ENCODE peak calls at places on chromosomes 13 and 19, in seven cellular contexts. R is SHP77; I is NCI-H748 treated with DMSO at 0.1 percent for 48 hours; X is activated CD4-positive, alpha-beta T cell treated with anti-CD3 and anti-CD28 coated beads, Interleukin-2, amount 10 ng/mL, durations not matched to agents 24 days and 14 days; Y is amniotic epithelial cell; V is AG20443; A is GM06990. T is an unnamed sample.

GRCh38 chr13:33150662-33151061 is 134.4 kb downstream of the KL start:
- DNase-seq in I (no peak), X (no peak), R (no peak), Y (no peak), A (no peak), V (no peak), T (no peak)

GRCh38 chr13:49214917-49215376 is 5.2 kb upstream of the MLNR start:
- DNase-seq in Y (peak), R (peak), I (no peak), X (peak), V (no peak), A (peak), T (no peak)

GRCh38 chr13:33940256-33940655 is 122.3 kb downstream of the RFC3 start:
- DNase-seq in V (no peak), A (no peak), Y (no peak), I (no peak), R (no peak), X (no peak), T (no peak)

GRCh38 chr19:13823901-13824300 is 28.7 kb downstream of the ZSWIM4 start:
- DNase-seq in R (no peak), A (no peak), I (no peak), X (no peak), V (no peak), Y (no peak), T (no peak)

GRCh38 chr13:54433511-54434206 is 1405.0 kb downstream of the OLFM4 start:
- DNase-seq in A (no peak), I (peak), R (peak), V (no peak), Y (no peak), X (no peak), T (peak)

GRCh38 chr19:48506138-48506733 is 5.4 kb downstream of the LMTK3 start:
- DNase-seq in R (peak), I (peak), Y (peak), V (peak), A (no peak), X (peak), T (peak)

GRCh38 chr13:31891472-31891871 is 140.1 kb upstream of the FRY start:
- DNase-seq in I (no peak), Y (peak), A (no peak), V (no peak), X (no peak), R (no peak), T (no peak)

GRCh38 chr19:42846597-42846996 is 32.9 kb downstream of the PSG1 start:
- DNase-seq in Y (no peak), I (no peak), X (no peak), A (no peak), V (no peak), R (no peak), T (no peak)

GRCh38 chr13:51683537-51684050 is 99.3 kb downstream of the WDFY2 start:
- DNase-seq in V (no peak), A (no peak), I (no peak), X (no peak), R (no peak), Y (no peak), T (no peak)

GRCh38 chr13:33859691-33860303 is 41.8 kb downstream of the RFC3 start:
- DNase-seq in V (no peak), X (no peak), A (no peak), R (no peak), I (no peak), Y (no peak), T (no peak)

GRCh38 chr13:94033830-94034642 is 445.4 kb downstream of the DCT start:
- DNase-seq in R (no peak), V (no peak), Y (peak), I (no peak), X (no peak), A (no peak), T (no peak)

GRCh38 chr13:33403807-33404362 is 118.3 kb upstream of the STARD13 start:
- DNase-seq in V (no peak), Y (no peak), X (no peak), A (no peak), R (no peak), I (no peak), T (no peak)

GRCh38 chr13:32586022-32586900 is at the start of gene PDS5B:
- DNase-seq in Y (peak), X (peak), R (peak), V (peak), I (peak), A (peak), T (peak)

GRCh38 chr19:33392341-33393285 is 19.1 kb downstream of the CEBPG start:
- DNase-seq in Y (no peak), X (no peak), V (no peak), R (peak), A (no peak), I (no peak), T (no peak)

GRCh38 chr13:38103851-38104250 is 234.3 kb upstream of the TRPC4 start:
- DNase-seq in Y (no peak), X (no peak), A (no peak), I (no peak), V (no peak), R (no peak), T (no peak)

GRCh38 chr13:112845511-112846144 is 123.4 kb upstream of the MCF2L start:
- DNase-seq in I (no peak), Y (no peak), V (no peak), X (no peak), R (no peak), A (no peak), T (no peak)

GRCh38 chr13:90293793-90294361 is 1053.6 kb upstream of the MIR17HG start:
- DNase-seq in V (no peak), Y (no peak), X (no peak), A (no peak), I (no peak), R (no peak), T (no peak)

GRCh38 chr19:56476093-56476492 is 1.1 kb downstream of the ZNF667 start:
- DNase-seq in Y (no peak), R (no peak), I (no peak), X (no peak), V (no peak), A (no peak), T (no peak)

GRCh38 chr19:43574424-43575155 is 737 bp downstream of the XRCC1 start:
- DNase-seq in X (peak), V (no peak), R (no peak), A (no peak), I (no peak), Y (peak), T (no peak)

GRCh38 chr13:21012211-21012610 is 49.2 kb downstream of the LATS2 start:
- DNase-seq in V (no peak), I (no peak), R (no peak), A (no peak), X (no peak), Y (peak), T (no peak)

GRCh38 chr19:35901055-35901644 is 810 bp upstream of the NFKBID start:
- DNase-seq in A (no peak), V (peak), X (no peak), I (no peak), R (no peak), Y (peak), T (no peak)

GRCh38 chr19:8004723-8005513 is 523 bp downstream of the ELAVL1 start:
- DNase-seq in X (peak), A (no peak), R (no peak), V (peak), Y (peak), I (no peak), T (no peak)

GRCh38 chr13:19592657-19593175 is 31.4 kb upstream of the TPTE2 start:
- DNase-seq in Y (no peak), X (no peak), I (no peak), R (no peak), V (no peak), A (no peak), T (no peak)

GRCh38 chr13:100875392-100876043 is 200.9 kb upstream of the TMTC4 start:
- DNase-seq in V (peak), Y (peak), X (peak), A (peak), I (no peak), R (no peak), T (no peak)